ENCODE peak calls at places on chromosomes 12 and 14, in seven cellular contexts. L is K562, O is SK-N-SH, H is HepG2, K is HCT116, M is H1, Z is GM12878. E is an unnamed sample.

GRCh38 chr12:130128764-130129735 is 33.2 kb upstream of the FZD10 start:
- DNase-seq in O (no peak), L (no peak), Z (no peak), H (no peak), M (no peak), K (no peak), E (no peak)

GRCh38 chr12:115891551-115891950 is 385.9 kb downstream of the MED13L start:
- DNase-seq in K (no peak), H (no peak), M (no peak), O (no peak), Z (no peak), L (no peak), E (no peak)

GRCh38 chr12:117662620-117663395 is 301.4 kb upstream of the NOS1 start:
- DNase-seq in Z (no peak), O (no peak), H (no peak), M (no peak), L (no peak), K (peak), E (no peak)

GRCh38 chr12:55930771-55931316 is at the start of gene DGKA:
- DNase-seq in M (no peak), O (peak), L (peak), Z (peak), K (peak), H (peak), E (peak)

GRCh38 chr14:63757211-63757610 is 29.3 kb upstream of the SGPP1 start:
- DNase-seq in H (no peak), M (no peak), O (no peak), L (no peak), K (no peak), Z (no peak), E (no peak)

GRCh38 chr12:81208193-81208946 is 130.5 kb downstream of the ACSS3 start:
- DNase-seq in M (no peak), Z (no peak), L (no peak), O (no peak), H (peak), K (no peak), E (no peak)

GRCh38 chr14:85566603-85567002 is 36.7 kb downstream of the FLRT2 start:
- DNase-seq in H (no peak), Z (no peak), M (no peak), L (no peak), O (no peak), K (no peak), E (no peak)

GRCh38 chr12:85191-85666 is 18.7 kb downstream of the IQSEC3 start:
- DNase-seq in Z (no peak), L (no peak), O (no peak), H (no peak), K (no peak), M (no peak), E (no peak)

GRCh38 chr14:94161087-94161486 is 13.0 kb upstream of the PPP4R4 start:
- DNase-seq in K (no peak), H (no peak), Z (no peak), L (no peak), M (no peak), O (no peak), E (no peak)

GRCh38 chr12:100138048-100138907 is 4.4 kb downstream of the BLTP3B start:
- DNase-seq in Z (no peak), M (no peak), H (no peak), L (no peak), K (no peak), O (no peak), E (peak)

GRCh38 chr12:5806376-5807089 is 138.5 kb downstream of the ANO2 start:
- DNase-seq in M (no peak), L (no peak), Z (no peak), K (no peak), O (no peak), H (no peak), E (no peak)

GRCh38 chr12:115337693-115338543 is 653.9 kb upstream of the TBX3 start:
- DNase-seq in L (no peak), K (peak), O (no peak), Z (no peak), H (peak), M (no peak), E (no peak)

GRCh38 chr12:48017496-48017895 is 13.2 kb upstream of the COL2A1 start:
- DNase-seq in K (no peak), O (no peak), L (no peak), H (no peak), M (no peak), Z (no peak), E (no peak)

GRCh38 chr14:90785474-90785873 is 30.8 kb downstream of the TTC7B start:
- DNase-seq in H (no peak), L (no peak), Z (no peak), M (no peak), O (no peak), K (peak), E (peak)
- TF ChIP-seq JUND in H (no peak), L (no peak), Z (no peak), M (no peak), O (no peak), K (no peak), E (no peak)

DNA sequence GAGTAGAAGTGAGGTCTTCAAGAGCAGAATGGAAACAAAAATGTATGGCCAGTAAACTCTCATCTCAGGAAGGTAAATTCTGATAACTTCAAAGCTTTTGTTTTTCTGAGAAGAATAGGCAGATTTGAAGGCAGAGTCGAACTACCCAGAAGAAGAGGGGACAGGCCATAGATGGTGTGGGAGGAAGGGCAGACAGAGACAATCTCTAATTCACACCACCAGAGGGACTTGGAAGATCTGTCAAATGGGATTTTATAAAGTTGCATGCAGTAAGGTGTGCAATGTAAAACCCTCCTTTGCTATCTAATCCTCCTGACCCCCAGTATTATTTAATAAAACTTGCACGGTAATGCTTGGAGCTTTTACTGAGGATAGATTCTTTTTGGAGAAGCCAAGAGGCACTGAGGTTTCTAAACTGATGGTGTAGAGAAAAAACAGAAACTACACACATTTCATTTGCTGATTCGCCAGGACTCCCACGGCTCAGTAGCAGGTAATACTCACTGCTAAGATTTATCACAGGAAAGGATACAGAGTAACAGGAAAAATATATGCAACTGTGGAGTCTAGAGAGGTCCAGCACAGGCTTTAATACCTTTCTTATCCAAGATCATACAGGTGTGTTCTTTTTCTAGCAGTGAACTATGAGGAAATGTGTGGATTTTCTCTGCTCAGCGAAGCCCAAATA is 18.3 kb downstream of the SLC38A2 start:
- DNase-seq in L (peak), M (no peak), Z (no peak), K (no peak), H (no peak), O (no peak), E (no peak)
- TF ChIP-seq JUND in L (no peak), M (no peak), Z (no peak), K (no peak), H (no peak), O (no peak), E (no peak)

DNA sequence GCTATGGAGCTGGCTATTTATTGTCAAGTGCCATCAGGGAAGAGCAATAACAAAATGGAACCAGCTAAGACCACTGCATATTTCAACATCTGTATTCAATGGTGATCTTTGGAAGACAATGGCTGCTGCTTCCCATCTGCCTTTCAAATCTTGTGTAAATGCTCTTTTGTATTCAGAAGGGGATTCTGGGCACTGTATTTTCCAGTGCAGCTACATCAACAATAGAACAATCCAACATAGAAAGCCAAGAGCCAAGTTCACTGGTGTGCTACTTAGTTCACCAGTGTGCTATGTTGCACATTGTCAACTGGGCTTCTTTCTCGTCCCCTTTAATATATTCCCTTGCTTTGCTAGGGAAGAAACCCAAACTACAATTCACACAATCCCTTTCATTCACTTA is 128.8 kb upstream of the OR4E1 start:
- DNase-seq in L (no peak), O (no peak), K (no peak), Z (no peak), M (no peak), H (no peak), E (no peak)
- TF ChIP-seq JUND in L (no peak), O (no peak), K (no peak), Z (no peak), M (no peak), H (no peak), E (no peak)

GRCh38 chr12:123267991-123268843 is 3.4 kb downstream of the CDK2AP1 start:
- DNase-seq in M (no peak), O (peak), K (no peak), Z (no peak), H (no peak), L (no peak), E (no peak)
- TF ChIP-seq JUND in M (no peak), O (no peak), K (no peak), Z (no peak), H (no peak), L (no peak), E (no peak)

GRCh38 chr14:75044760-75045159 is 6.5 kb downstream of the MLH3 start:
- DNase-seq in K (no peak), O (peak), H (no peak), Z (no peak), L (no peak), M (no peak), E (no peak)
- TF ChIP-seq JUND in K (no peak), O (no peak), H (no peak), Z (no peak), L (no peak), M (no peak), E (no peak)

GRCh38 chr12:93091851-93092558 is 162.9 kb upstream of the EEA1 start:
- DNase-seq in Z (no peak), K (no peak), H (no peak), M (no peak), L (no peak), O (no peak), E (no peak)

GRCh38 chr12:93089805-93090569 is 160.9 kb upstream of the EEA1 start:
- DNase-seq in O (no peak), H (no peak), Z (no peak), K (peak), M (no peak), L (peak), E (no peak)

GRCh38 chr12:93092559-93092945 is 163.5 kb upstream of the EEA1 start:
- DNase-seq in K (no peak), M (no peak), H (no peak), Z (no peak), L (no peak), O (no peak), E (no peak)

GRCh38 chr12:93093243-93093642 is 164.1 kb upstream of the EEA1 start:
- DNase-seq in M (no peak), K (no peak), L (no peak), O (no peak), H (no peak), Z (no peak), E (no peak)

DNA sequence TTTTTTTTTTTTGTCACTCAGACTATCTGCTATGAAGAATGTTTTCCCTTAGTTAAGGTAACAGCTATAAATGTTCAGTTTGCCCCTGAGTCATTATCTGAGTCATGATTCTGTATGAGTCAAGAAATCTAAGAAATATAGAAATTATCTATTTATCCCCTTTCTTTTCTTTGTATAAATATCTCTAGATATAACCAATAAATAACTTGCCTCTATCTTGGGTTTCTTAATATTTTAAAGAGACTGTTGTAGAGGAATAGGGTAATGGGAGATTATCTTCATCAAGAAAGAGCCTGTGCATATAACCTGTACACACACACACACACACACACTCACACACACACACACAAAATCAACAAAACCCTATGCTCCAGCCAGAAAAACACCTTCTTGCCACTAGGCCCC is 161.7 kb upstream of the EEA1 start:
- DNase-seq in H (no peak), O (no peak), M (no peak), K (peak), L (no peak), Z (no peak), E (no peak)
- TF ChIP-seq JUND in H (no peak), O (peak), M (no peak), K (peak), L (peak), Z (no peak), E (no peak)

GRCh38 chr14:28630100-28630499 is 136.5 kb upstream of the FOXG1 start:
- DNase-seq in L (no peak), K (no peak), O (no peak), Z (no peak), M (no peak), H (no peak), E (no peak)

GRCh38 chr14:28629328-28630004 is 137.1 kb upstream of the FOXG1 start:
- DNase-seq in Z (no peak), L (no peak), H (no peak), M (no peak), O (no peak), K (no peak), E (peak)

GRCh38 chr14:28635387-28635786 is 131.2 kb upstream of the FOXG1 start:
- DNase-seq in L (peak), K (peak), Z (no peak), H (peak), O (no peak), M (no peak), E (peak)
- TF ChIP-seq JUND in L (no peak), K (no peak), Z (no peak), H (no peak), O (no peak), M (no peak), E (no peak)

GRCh38 chr14:67068246-67068645 is 121.0 kb upstream of the GARIN2 start:
- DNase-seq in Z (no peak), K (no peak), L (no peak), M (no peak), H (no peak), O (no peak), E (no peak)
- TF ChIP-seq JUND in Z (no peak), K (no peak), L (no peak), M (no peak), H (no peak), O (no peak), E (no peak)

GRCh38 chr14:33812181-33812580 is 138.7 kb downstream of the EGLN3 start:
- DNase-seq in K (no peak), L (peak), Z (no peak), M (no peak), H (no peak), O (no peak), E (no peak)
- TF ChIP-seq JUND in K (no peak), L (peak), Z (no peak), M (no peak), H (no peak), O (no peak), E (no peak)